ENCODE peak calls at places on chromosomes 3 and 15, in five cellular contexts. Q is tibial nerve, D is upper lobe of right lung, W is SJCRH30, X is cardiac muscle cell. C is an unnamed sample. For H3K36me3 and H3K4me1, the result is how much of the 10 kb centered on the place peaks cover.

GRCh38 chr3:4043867-4044575 is 244.8 kb downstream of the LRRN1 start:
- DNase-seq in Q (no peak), D (no peak), W (no peak), X (no peak), C (no peak)

GRCh38 chr15:59243622-59244021 is 37.0 kb downstream of the LDHAL6B start:
- DNase-seq in Q (no peak), D (no peak), W (no peak), X (no peak), C (no peak)

GRCh38 chr3:19467761-19468160 is 319.5 kb downstream of the KCNH8 start:
- DNase-seq in Q (no peak), D (no peak), W (no peak), X (no peak), C (no peak)

GRCh38 chr3:20064387-20064786 is 24.1 kb downstream of the KAT2B start:
- DNase-seq in Q (no peak), D (no peak), W (no peak), X (no peak), C (no peak)

GRCh38 chr3:133937061-133937686 is 41.5 kb upstream of the RAB6B start:
- DNase-seq in Q (no peak), D (no peak), W (no peak), X (no peak), C (no peak)

GRCh38 chr3:180615954-180616353 is 14.0 kb downstream of the TTC14 start:
- DNase-seq in Q (no peak), D (no peak), W (peak), X (no peak), C (no peak)

GRCh38 chr3:139935071-139935865 is at the start of gene CLSTN2:
- DNase-seq in Q (peak), D (peak), W (peak), X (peak), C (no peak)

GRCh38 chr3:197219627-197220026 is 78.8 kb downstream of the DLG1 start:
- DNase-seq in Q (no peak), D (no peak), W (no peak), X (no peak), C (no peak)

GRCh38 chr3:115790759-115791158 is 167.4 kb downstream of the GAP43 start:
- DNase-seq in Q (no peak), D (no peak), W (peak), X (peak), C (peak)

GRCh38 chr15:45201557-45202246 is 13.9 kb upstream of the SHF start:
- DNase-seq in Q (no peak), D (no peak), W (no peak), X (no peak), C (no peak)

GRCh38 chr3:44318929-44319328 is 19.6 kb upstream of the TCAIM start:
- DNase-seq in Q (no peak), D (no peak), W (no peak), X (no peak), C (no peak)

GRCh38 chr3:141537866-141538265 is 51.0 kb downstream of the RASA2 start:
- DNase-seq in Q (no peak), D (no peak), W (no peak), X (peak), C (no peak)

GRCh38 chr15:62950455-62950854 is 92.1 kb upstream of the TPM1 start:
- DNase-seq in Q (no peak), D (no peak), W (no peak), X (no peak), C (no peak)

GRCh38 chr3:155302476-155302875 is 9.0 kb upstream of the STRIT1 start:
- DNase-seq in Q (no peak), D (no peak), W (no peak), X (no peak), C (no peak)

GRCh38 chr15:70795311-70795665 is 31.9 kb upstream of the UACA start:
- DNase-seq in Q (no peak), D (no peak), W (no peak), X (peak), C (no peak)

GRCh38 chr3:149395107-149396089 is 17.9 kb upstream of the TM4SF1 start:
- DNase-seq in Q (no peak), D (no peak), W (peak), X (peak), C (no peak)

GRCh38 chr15:95674031-95674430 is 656.5 kb upstream of the NR2F2 start:
- DNase-seq in Q (no peak), D (no peak), W (no peak), X (no peak), C (no peak)

GRCh38 chr15:90956551-90957104 is 1.9 kb downstream of the RCCD1 start:
- DNase-seq in Q (peak), D (peak), W (no peak), X (peak), C (peak)

GRCh38 chr3:121883507-121883906 is 10.7 kb upstream of the SLC15A2 start:
- DNase-seq in Q (no peak), D (no peak), W (no peak), X (peak), C (no peak)

GRCh38 chr15:99717129-99718024 is 15.9 kb downstream of the LYSMD4 start:
- DNase-seq in Q (no peak), D (no peak), W (peak), X (no peak), C (no peak)

GRCh38 chr3:185912512-185912911 is 25.3 kb downstream of the TRA2B start:
- DNase-seq in Q (no peak), D (no peak), W (no peak), X (no peak), C (no peak)

GRCh38 chr3:19213608-19214220 is 65.4 kb downstream of the KCNH8 start:
- DNase-seq in Q (no peak), D (no peak), W (no peak), X (no peak), C (no peak)

GRCh38 chr3:52385157-52385556 is 59.7 kb downstream of the SEMA3G start:
- DNase-seq in Q (no peak), D (no peak), W (peak), X (peak), C (no peak)

GRCh38 chr3:150247456-150247855 is 160.6 kb upstream of the TSC22D2 start:
- DNase-seq in Q (no peak), D (no peak), W (peak), X (no peak), C (no peak)

GRCh38 chr3:45929042-45929679 is 14.1 kb upstream of the CXCR6 start:
- DNase-seq in Q (no peak), D (peak), W (peak), X (peak), C (peak)

GRCh38 chr3:49006591-49007067 is 562 bp upstream of the WDR6 start:
- DNase-seq in Q (no peak), D (peak), W (peak), X (peak), C (peak)

GRCh38 chr3:53668872-53669271 is 174.5 kb downstream of the CACNA1D start:
- DNase-seq in Q (no peak), D (no peak), W (no peak), X (peak), C (no peak)

GRCh38 chr3:146865175-146865755 is 260.1 kb upstream of the PLSCR5 start:
- DNase-seq in Q (no peak), D (no peak), W (peak), X (no peak), C (no peak)

GRCh38 chr3:110166791-110167190 is 829.4 kb upstream of the DPPA4 start:
- DNase-seq in Q (no peak), D (no peak), W (no peak), X (no peak), C (no peak)

GRCh38 chr15:74955796-74956647 is 550 bp downstream of the RPP25 start:
- DNase-seq in Q (peak), D (peak), W (no peak), X (peak), C (peak)

GRCh38 chr3:117184574-117184973 is 475.0 kb downstream of the TUSC7 start:
- DNase-seq in Q (no peak), D (no peak), W (no peak), X (no peak), C (no peak)

GRCh38 chr3:111277226-111277625 is 205.6 kb downstream of the NECTIN3 start:
- DNase-seq in Q (no peak), D (no peak), W (no peak), X (peak), C (no peak)

GRCh38 chr15:91535856-91536500 is 317.5 kb upstream of the SLCO3A1 start:
- DNase-seq in Q (no peak), D (no peak), W (no peak), X (no peak), C (no peak)

GRCh38 chr3:134337511-134338200 is 36.6 kb downstream of the AMOTL2 start:
- DNase-seq in Q (no peak), D (no peak), W (no peak), X (no peak), C (no peak)

GRCh38 chr15:74631935-74632560 is 16.4 kb downstream of the CLK3 start:
- DNase-seq in Q (peak), D (peak), W (peak), X (peak), C (peak)

GRCh38 chr15:42152921-42153680 is 3.3 kb downstream of the PLA2G4F start:
- DNase-seq in Q (no peak), D (peak), W (no peak), X (no peak), C (no peak)

GRCh38 chr15:48628832-48629231 is 16.7 kb downstream of the FBN1 start:
- DNase-seq in Q (no peak), D (no peak), W (no peak), X (peak), C (no peak)

GRCh38 chr15:48630245-48630644 is 15.3 kb downstream of the FBN1 start:
- DNase-seq in Q (no peak), D (no peak), W (no peak), X (no peak), C (no peak)

GRCh38 chr15:48625126-48625525 is 20.4 kb downstream of the FBN1 start:
- DNase-seq in Q (no peak), D (no peak), W (no peak), X (peak), C (no peak)

GRCh38 chr15:48624700-48625099 is 20.8 kb downstream of the FBN1 start:
- DNase-seq in Q (no peak), D (no peak), W (no peak), X (no peak), C (no peak)

GRCh38 chr15:48627260-48627969 is 18.1 kb downstream of the FBN1 start:
- DNase-seq in Q (no peak), D (no peak), W (no peak), X (peak), C (no peak)
- H3K36me3 ChIP-seq in Q (under half), D (under half), W (under half), X (under half), C (under half)

GRCh38 chr15:40108061-40108854 is 421 bp downstream of the BMF start:
- DNase-seq in Q (no peak), D (peak), W (peak), X (peak), C (no peak)
- H3K4me1 ChIP-seq in Q (under half), D (under half), W (under half), X (under half), C (under half)

GRCh38 chr3:15267502-15267901 is 61.5 kb downstream of the CAPN7 start:
- DNase-seq in Q (no peak), D (no peak), W (no peak), X (no peak), C (no peak)

GRCh38 chr3:15266510-15267376 is 60.7 kb downstream of the CAPN7 start:
- DNase-seq in Q (no peak), D (no peak), W (no peak), X (no peak), C (no peak)

GRCh38 chr3:15264486-15264885 is 58.4 kb downstream of the CAPN7 start:
- DNase-seq in Q (no peak), D (no peak), W (no peak), X (no peak), C (no peak)

GRCh38 chr3:15263926-15264325 is 57.9 kb downstream of the CAPN7 start:
- DNase-seq in Q (no peak), D (no peak), W (no peak), X (no peak), C (no peak)

DNA sequence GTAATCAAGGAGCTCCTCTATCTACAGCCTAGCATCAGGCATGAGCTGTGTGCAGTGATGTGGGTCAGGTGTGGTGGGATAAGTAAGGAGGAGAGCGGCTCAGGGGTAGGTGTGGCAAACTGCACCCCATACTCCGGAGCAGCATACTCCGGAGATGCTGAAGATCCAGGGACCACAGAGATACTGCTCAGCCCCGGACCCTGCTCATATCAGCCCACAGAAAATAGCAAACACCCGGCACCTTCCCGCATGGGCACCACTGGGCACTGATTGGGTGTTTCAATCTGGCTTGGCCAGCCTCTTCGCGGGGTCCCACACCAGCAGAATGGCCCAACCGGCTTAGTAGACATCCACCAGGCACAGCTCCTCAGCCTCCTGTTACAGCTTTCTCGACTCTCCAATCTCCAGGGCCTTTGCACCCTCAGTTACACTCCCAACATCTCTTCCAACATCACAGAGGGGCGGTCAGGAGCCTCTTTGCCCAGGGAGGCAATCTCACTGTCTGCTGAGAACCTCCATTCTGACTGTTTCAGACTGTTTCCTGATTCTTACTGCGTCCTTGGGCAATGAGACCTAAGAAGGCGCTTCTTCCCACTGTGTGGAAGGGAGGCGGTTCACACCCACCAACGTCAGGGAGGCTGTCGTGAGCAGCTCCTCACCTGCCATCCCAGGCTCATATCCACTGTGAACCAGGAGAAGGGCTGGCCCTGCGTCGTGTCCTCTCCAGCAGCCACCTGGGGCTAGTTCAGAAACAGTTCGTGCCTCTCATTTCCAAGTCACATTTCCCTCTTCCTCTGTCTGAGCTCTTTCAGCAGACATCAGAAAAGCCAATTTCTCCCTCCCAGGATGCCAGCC is 59.8 kb downstream of the CAPN7 start:
- DNase-seq in Q (no peak), D (no peak), W (no peak), X (no peak), C (no peak)
- H3K36me3 ChIP-seq in Q (under half), D (under half), W (under half), X (under half), C (under half)

DNA sequence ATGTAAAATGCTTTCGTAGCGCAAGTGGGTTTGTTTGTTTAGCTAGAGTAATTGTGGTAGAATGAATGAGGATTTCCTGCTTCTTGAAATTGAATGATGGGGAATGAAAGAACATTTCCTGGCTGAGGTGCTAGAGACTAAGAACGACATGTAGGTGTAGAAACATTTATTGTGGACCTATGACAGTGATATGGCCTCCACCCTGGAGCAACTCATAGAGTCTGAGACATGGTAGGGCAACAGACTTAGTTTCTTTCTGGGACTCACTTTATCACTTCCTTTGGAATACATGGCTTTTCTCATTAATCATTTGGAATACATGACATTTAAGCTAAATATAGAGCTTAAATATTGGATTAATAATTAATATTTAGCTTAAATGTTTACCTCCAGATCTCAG is 467.6 kb upstream of the CFAP20DC start:
- DNase-seq in Q (no peak), D (no peak), W (no peak), X (no peak), C (no peak)
- H3K4me1 ChIP-seq in Q (under half), D (under half), W (under half), X (under half), C (under half)

GRCh38 chr15:40739854-40740253 is 15.2 kb downstream of the RMDN3 start:
- DNase-seq in Q (no peak), D (no peak), W (no peak), X (no peak), C (no peak)
- H3K36me3 ChIP-seq in Q (half or more), D (half or more), W (half or more), X (under half), C (half or more)

DNA sequence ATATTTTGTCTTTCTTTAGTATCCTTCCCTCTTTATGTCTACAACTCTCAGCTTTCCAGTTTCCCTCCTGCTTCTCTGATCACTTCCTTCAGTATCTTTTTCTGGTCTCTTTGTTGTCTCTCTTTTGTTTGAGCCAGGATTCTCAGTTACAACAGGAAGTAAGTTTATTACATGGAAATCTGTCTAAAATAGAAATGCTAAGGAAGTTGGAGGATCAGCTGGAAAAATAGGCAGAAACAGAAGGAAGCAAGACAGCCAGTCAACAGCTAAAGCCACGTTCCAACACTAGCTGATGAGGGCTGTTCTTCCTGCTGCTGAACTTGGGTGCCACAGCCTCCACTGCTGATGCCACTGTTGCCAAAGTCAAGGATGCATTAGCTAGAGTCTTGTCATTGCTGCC is 27.6 kb upstream of the OR5K4 start:
- DNase-seq in Q (no peak), D (no peak), W (no peak), X (no peak), C (no peak)
- H3K4me1 ChIP-seq in Q (under half), D (under half), W (under half), X (under half), C (under half)

DNA sequence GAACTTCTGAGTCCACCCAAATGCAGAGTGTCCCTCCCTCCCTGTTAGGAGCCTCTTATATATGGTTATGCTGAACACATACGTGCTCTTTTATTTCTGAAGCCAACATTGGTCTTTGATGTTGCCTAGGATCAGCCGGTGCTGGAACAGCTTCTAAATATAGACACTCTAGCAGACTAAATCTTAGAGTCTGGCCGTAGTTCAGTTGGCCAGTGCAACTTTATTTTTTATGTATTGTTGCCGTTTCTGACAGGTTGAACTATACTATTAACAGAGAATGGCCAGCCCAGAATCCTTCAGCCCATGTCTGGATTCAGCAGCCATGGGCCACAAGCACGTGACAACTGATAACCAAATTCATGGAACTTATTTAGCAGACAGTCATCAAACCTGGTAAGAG is 128.6 kb downstream of the GHSR start:
- DNase-seq in Q (no peak), D (no peak), W (no peak), X (no peak), C (no peak)
- H3K36me3 ChIP-seq in Q (under half), D (under half), W (under half), X (under half), C (under half)

GRCh38 chr3:42035816-42036482 is 55.2 kb upstream of the TRAK1 start:
- DNase-seq in Q (no peak), D (no peak), W (no peak), X (no peak), C (no peak)

GRCh38 chr3:42035007-42035406 is 56.1 kb upstream of the TRAK1 start:
- DNase-seq in Q (no peak), D (no peak), W (no peak), X (no peak), C (no peak)

GRCh38 chr3:42036483-42036823 is 54.7 kb upstream of the TRAK1 start:
- DNase-seq in Q (no peak), D (no peak), W (no peak), X (peak), C (no peak)

GRCh38 chr3:42033741-42034140 is 57.4 kb upstream of the TRAK1 start:
- DNase-seq in Q (no peak), D (no peak), W (no peak), X (no peak), C (no peak)

GRCh38 chr3:42037318-42037945 is 53.7 kb upstream of the TRAK1 start:
- DNase-seq in Q (no peak), D (no peak), W (no peak), X (no peak), C (no peak)
- H3K4me1 ChIP-seq in Q (under half), D (under half), W (under half), X (under half), C (under half)

GRCh38 chr3:38275658-38276057 is 6.4 kb upstream of the SLC22A14 start:
- DNase-seq in Q (no peak), D (no peak), W (no peak), X (no peak), C (no peak)

GRCh38 chr3:38274864-38275649 is 7.0 kb upstream of the SLC22A14 start:
- DNase-seq in Q (no peak), D (no peak), W (no peak), X (no peak), C (no peak)

GRCh38 chr3:38276917-38277630 is 5.0 kb upstream of the SLC22A14 start:
- DNase-seq in Q (no peak), D (no peak), W (no peak), X (no peak), C (no peak)

GRCh38 chr3:38278841-38279240 is 3.3 kb upstream of the SLC22A14 start:
- DNase-seq in Q (no peak), D (no peak), W (no peak), X (no peak), C (no peak)

GRCh38 chr3:38276081-38276916 is 5.8 kb upstream of the SLC22A14 start:
- DNase-seq in Q (no peak), D (no peak), W (no peak), X (no peak), C (no peak)
- H3K36me3 ChIP-seq in Q (under half), D (under half), W (under half), X (under half), C (under half)